ENCODE peak calls at places on chromosomes 11 and 22, in seven cellular contexts. One of them, this sample, is unnamed.

GRCh38 chr11:9473408-9473807 is 12.6 kb downstream of the ZNF143 start:
- DNase-seq in astrocyte: no peak
- DNase-seq in astrocyte of the spinal cord: no peak
- DNase-seq in psoas muscle: no peak
- DNase-seq in lower lobe of right lung: no peak
- DNase-seq in A549: no peak
- DNase-seq in hepatocyte: no peak
- DNase-seq in this sample: no peak

GRCh38 chr11:64448599-64449380 is 89.8 kb downstream of the RPS6KA4 start:
- DNase-seq in hepatocyte: peak; percentile 92
- DNase-seq in astrocyte of the spinal cord: peak; percentile 55
- DNase-seq in A549: peak; percentile 87
- DNase-seq in astrocyte: peak; percentile 22
- DNase-seq in lower lobe of right lung: peak; percentile 89
- DNase-seq in psoas muscle: peak; percentile 81
- DNase-seq in this sample: no peak

GRCh38 chr11:86671386-86672006 is 920 bp downstream of the ME3 start:
- DNase-seq in hepatocyte: peak; percentile 51
- DNase-seq in astrocyte of the spinal cord: peak; percentile 33
- DNase-seq in psoas muscle: peak; percentile 84
- DNase-seq in astrocyte: no peak
- DNase-seq in lower lobe of right lung: peak; percentile 74
- DNase-seq in A549: peak; percentile 44
- DNase-seq in this sample: no peak

GRCh38 chr11:35105319-35106063 is 33.5 kb upstream of the CD44 start:
- DNase-seq in lower lobe of right lung: no peak
- DNase-seq in hepatocyte: no peak
- DNase-seq in A549: no peak
- DNase-seq in astrocyte: peak; percentile 50
- DNase-seq in psoas muscle: no peak
- DNase-seq in astrocyte of the spinal cord: no peak
- DNase-seq in this sample: no peak

GRCh38 chr22:28793976-28794584 is 6.3 kb downstream of the XBP1 start:
- DNase-seq in astrocyte of the spinal cord: no peak
- DNase-seq in psoas muscle: no peak
- DNase-seq in A549: no peak
- DNase-seq in astrocyte: no peak
- DNase-seq in hepatocyte: no peak
- DNase-seq in lower lobe of right lung: no peak
- DNase-seq in this sample: no peak

GRCh38 chr22:49719046-49719445 is 108.6 kb downstream of the BRD1 start:
- DNase-seq in hepatocyte: no peak
- DNase-seq in astrocyte: no peak
- DNase-seq in lower lobe of right lung: no peak
- DNase-seq in astrocyte of the spinal cord: no peak
- DNase-seq in A549: no peak
- DNase-seq in psoas muscle: no peak
- DNase-seq in this sample: no peak

GRCh38 chr11:57410287-57410686 is 16.6 kb downstream of the SLC43A3 start:
- DNase-seq in A549: no peak
- DNase-seq in hepatocyte: no peak
- DNase-seq in astrocyte of the spinal cord: peak; percentile 87
- DNase-seq in lower lobe of right lung: no peak
- DNase-seq in psoas muscle: no peak
- DNase-seq in astrocyte: peak; percentile 88
- DNase-seq in this sample: no peak

GRCh38 chr11:64101461-64101860 is 64.5 kb downstream of the MACROD1 start:
- DNase-seq in lower lobe of right lung: no peak
- DNase-seq in astrocyte of the spinal cord: no peak
- DNase-seq in A549: no peak
- DNase-seq in hepatocyte: no peak
- DNase-seq in psoas muscle: no peak
- DNase-seq in astrocyte: no peak
- DNase-seq in this sample: no peak

GRCh38 chr11:12076840-12077534 is 33.4 kb upstream of the MICAL2 start:
- DNase-seq in psoas muscle: no peak
- DNase-seq in A549: peak; percentile 53
- DNase-seq in astrocyte: no peak
- DNase-seq in lower lobe of right lung: no peak
- DNase-seq in astrocyte of the spinal cord: no peak
- DNase-seq in hepatocyte: no peak
- DNase-seq in this sample: no peak

GRCh38 chr22:17257578-17257977 is 38.3 kb upstream of the ADA2 start:
- DNase-seq in astrocyte: no peak
- DNase-seq in hepatocyte: no peak
- DNase-seq in astrocyte of the spinal cord: no peak
- DNase-seq in A549: no peak
- DNase-seq in psoas muscle: no peak
- DNase-seq in lower lobe of right lung: no peak
- DNase-seq in this sample: no peak

GRCh38 chr22:40517631-40518030 is 118.9 kb downstream of the MRTFA start:
- DNase-seq in psoas muscle: no peak
- DNase-seq in hepatocyte: no peak
- DNase-seq in astrocyte: no peak
- DNase-seq in A549: no peak
- DNase-seq in astrocyte of the spinal cord: no peak
- DNase-seq in lower lobe of right lung: no peak
- DNase-seq in this sample: no peak

GRCh38 chr22:40519284-40519947 is 117.1 kb downstream of the MRTFA start:
- DNase-seq in psoas muscle: no peak
- DNase-seq in hepatocyte: peak; percentile 18
- DNase-seq in lower lobe of right lung: no peak
- DNase-seq in astrocyte: no peak
- DNase-seq in A549: no peak
- DNase-seq in astrocyte of the spinal cord: no peak
- DNase-seq in this sample: no peak

GRCh38 chr22:40520562-40520961 is 116.0 kb downstream of the MRTFA start:
- DNase-seq in astrocyte: no peak
- DNase-seq in psoas muscle: no peak
- DNase-seq in lower lobe of right lung: no peak
- DNase-seq in hepatocyte: no peak
- DNase-seq in A549: no peak
- DNase-seq in astrocyte of the spinal cord: no peak
- DNase-seq in this sample: no peak

GRCh38 chr22:40519948-40520331 is 116.6 kb downstream of the MRTFA start:
- DNase-seq in astrocyte: no peak
- DNase-seq in lower lobe of right lung: no peak
- DNase-seq in astrocyte of the spinal cord: no peak
- DNase-seq in psoas muscle: no peak
- DNase-seq in A549: no peak
- DNase-seq in hepatocyte: no peak
- DNase-seq in this sample: no peak

GRCh38 chr22:40518840-40519239 is 117.7 kb downstream of the MRTFA start:
- DNase-seq in hepatocyte: no peak
- DNase-seq in astrocyte: no peak
- DNase-seq in astrocyte of the spinal cord: no peak
- DNase-seq in A549: no peak
- DNase-seq in lower lobe of right lung: no peak
- DNase-seq in psoas muscle: no peak
- DNase-seq in this sample: no peak
- TF ChIP-seq CTCF in hepatocyte: no peak
- TF ChIP-seq CTCF in astrocyte: no peak
- TF ChIP-seq CTCF in astrocyte of the spinal cord: no peak
- TF ChIP-seq CTCF in A549: no peak
- TF ChIP-seq CTCF in lower lobe of right lung: no peak
- TF ChIP-seq CTCF in psoas muscle: no peak
- TF ChIP-seq CTCF in this sample: no peak

GRCh38 chr11:111913031-111913861 is 712 bp downstream of the HSPB2 start:
- DNase-seq in astrocyte of the spinal cord: no peak
- DNase-seq in hepatocyte: no peak
- DNase-seq in astrocyte: no peak
- DNase-seq in psoas muscle: no peak
- DNase-seq in A549: no peak
- DNase-seq in lower lobe of right lung: no peak
- DNase-seq in this sample: no peak

GRCh38 chr11:111911563-111912401 is at the start of gene CRYAB:
- DNase-seq in astrocyte of the spinal cord: peak; percentile 49
- DNase-seq in hepatocyte: peak; percentile 88
- DNase-seq in psoas muscle: peak; percentile 93
- DNase-seq in astrocyte: peak; percentile 83
- DNase-seq in A549: no peak
- DNase-seq in lower lobe of right lung: peak; percentile 78
- DNase-seq in this sample: peak; percentile 36

GRCh38 chr11:111916768-111917167 is 1.9 kb upstream of the C11orf52 start:
- DNase-seq in hepatocyte: no peak
- DNase-seq in A549: no peak
- DNase-seq in lower lobe of right lung: no peak
- DNase-seq in astrocyte of the spinal cord: no peak
- DNase-seq in astrocyte: no peak
- DNase-seq in psoas muscle: no peak
- DNase-seq in this sample: no peak

GRCh38 chr11:111912535-111912934 is at the start of gene HSPB2:
- DNase-seq in A549: no peak
- DNase-seq in astrocyte of the spinal cord: no peak
- DNase-seq in hepatocyte: no peak
- DNase-seq in lower lobe of right lung: no peak
- DNase-seq in psoas muscle: peak; percentile 52
- DNase-seq in astrocyte: no peak
- DNase-seq in this sample: no peak

GRCh38 chr11:111913997-111914396 is 1.5 kb downstream of the HSPB2 start:
- DNase-seq in astrocyte of the spinal cord: peak; percentile 57
- DNase-seq in astrocyte: peak; percentile 64
- DNase-seq in psoas muscle: peak; percentile 51
- DNase-seq in lower lobe of right lung: no peak
- DNase-seq in hepatocyte: no peak
- DNase-seq in A549: no peak
- DNase-seq in this sample: no peak
- H3K4me3 ChIP-seq in astrocyte of the spinal cord: no peak overlapping the region
- H3K4me3 ChIP-seq in astrocyte: no peak overlapping the region
- H3K4me3 ChIP-seq in psoas muscle: peak overlapping the region; percentile 82
- H3K4me3 ChIP-seq in lower lobe of right lung: peak overlapping the region; percentile 59
- H3K4me3 ChIP-seq in hepatocyte: no peak overlapping the region
- H3K4me3 ChIP-seq in A549: no peak overlapping the region
- H3K4me3 ChIP-seq in this sample: no peak overlapping the region

DNA sequence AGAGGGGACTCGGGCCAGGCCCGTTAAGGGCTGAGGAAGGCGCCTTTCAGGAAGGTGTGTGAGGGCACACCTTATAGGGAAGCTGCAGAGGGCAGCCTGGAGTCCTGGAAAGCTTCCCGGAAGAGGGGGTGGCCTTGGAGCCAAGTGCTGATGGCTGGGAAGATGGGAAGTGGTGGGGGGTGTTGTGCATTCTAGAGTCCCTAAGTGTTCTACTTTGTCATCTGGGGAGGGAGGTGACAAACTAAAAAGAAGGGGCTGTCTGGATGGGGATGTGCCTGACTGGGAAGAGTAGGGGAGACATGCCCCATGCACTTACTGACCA is 6.8 kb downstream of the ZDHHC8 start:
- DNase-seq in psoas muscle: no peak
- DNase-seq in hepatocyte: no peak
- DNase-seq in lower lobe of right lung: no peak
- DNase-seq in astrocyte: no peak
- DNase-seq in astrocyte of the spinal cord: no peak
- DNase-seq in A549: no peak
- DNase-seq in this sample: no peak
- TF ChIP-seq CTCF in psoas muscle: no peak
- TF ChIP-seq CTCF in hepatocyte: no peak
- TF ChIP-seq CTCF in lower lobe of right lung: no peak
- TF ChIP-seq CTCF in astrocyte: no peak
- TF ChIP-seq CTCF in astrocyte of the spinal cord: no peak
- TF ChIP-seq CTCF in A549: no peak
- TF ChIP-seq CTCF in this sample: no peak

DNA sequence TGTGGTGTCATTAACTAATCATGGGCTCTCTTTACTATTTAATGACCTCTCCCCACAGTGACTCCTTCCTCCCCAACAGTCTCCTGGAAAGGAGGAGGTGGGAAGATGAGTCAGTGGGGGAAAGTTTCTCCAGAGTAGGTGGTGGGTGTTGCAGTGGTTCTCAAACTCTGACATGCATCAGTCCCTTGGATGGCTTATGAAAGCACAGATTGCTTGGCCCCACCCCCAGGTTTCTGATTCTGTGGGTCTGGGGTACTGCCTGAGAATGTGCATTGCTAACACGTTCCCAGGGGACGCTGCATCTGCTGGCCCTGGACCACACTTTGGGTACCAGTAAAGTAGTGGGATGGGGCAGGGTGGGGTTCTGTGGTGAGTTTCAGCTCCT is 9.8 kb downstream of the CD82 start:
- DNase-seq in A549: no peak
- DNase-seq in astrocyte: peak; percentile 72
- DNase-seq in lower lobe of right lung: no peak
- DNase-seq in psoas muscle: no peak
- DNase-seq in astrocyte of the spinal cord: peak; percentile 54
- DNase-seq in hepatocyte: no peak
- DNase-seq in this sample: no peak
- H3K4me3 ChIP-seq in A549: no peak overlapping the region
- H3K4me3 ChIP-seq in astrocyte: peak overlapping the region; percentile 14
- H3K4me3 ChIP-seq in lower lobe of right lung: no peak overlapping the region
- H3K4me3 ChIP-seq in psoas muscle: no peak overlapping the region
- H3K4me3 ChIP-seq in astrocyte of the spinal cord: no peak overlapping the region
- H3K4me3 ChIP-seq in hepatocyte: no peak overlapping the region
- H3K4me3 ChIP-seq in this sample: no peak overlapping the region

GRCh38 chr22:19978748-19979147 is 37.1 kb upstream of the TXNRD2 start:
- DNase-seq in psoas muscle: no peak
- DNase-seq in hepatocyte: no peak
- DNase-seq in A549: no peak
- DNase-seq in lower lobe of right lung: no peak
- DNase-seq in astrocyte of the spinal cord: no peak
- DNase-seq in astrocyte: no peak
- DNase-seq in this sample: no peak
- TF ChIP-seq CTCF in psoas muscle: no peak
- TF ChIP-seq CTCF in hepatocyte: no peak
- TF ChIP-seq CTCF in A549: no peak
- TF ChIP-seq CTCF in lower lobe of right lung: no peak
- TF ChIP-seq CTCF in astrocyte of the spinal cord: no peak
- TF ChIP-seq CTCF in astrocyte: no peak
- TF ChIP-seq CTCF in this sample: no peak

GRCh38 chr22:41952713-41953112 is 763 bp downstream of the SMIM45 start:
- DNase-seq in psoas muscle: no peak
- DNase-seq in astrocyte of the spinal cord: no peak
- DNase-seq in A549: no peak
- DNase-seq in astrocyte: no peak
- DNase-seq in hepatocyte: no peak
- DNase-seq in lower lobe of right lung: no peak
- DNase-seq in this sample: no peak

GRCh38 chr22:41963453-41964105 is 5.7 kb upstream of the SEPTIN3 start:
- DNase-seq in astrocyte: peak; percentile 58
- DNase-seq in psoas muscle: no peak
- DNase-seq in astrocyte of the spinal cord: peak; percentile 46
- DNase-seq in lower lobe of right lung: peak; percentile 67
- DNase-seq in A549: no peak
- DNase-seq in hepatocyte: no peak
- DNase-seq in this sample: no peak

GRCh38 chr22:41957941-41958556 is 6.1 kb downstream of the SMIM45 start:
- DNase-seq in lower lobe of right lung: no peak
- DNase-seq in astrocyte: no peak
- DNase-seq in A549: no peak
- DNase-seq in astrocyte of the spinal cord: no peak
- DNase-seq in psoas muscle: no peak
- DNase-seq in hepatocyte: no peak
- DNase-seq in this sample: no peak
- H3K4me3 ChIP-seq in lower lobe of right lung: peak overlapping the region; percentile 36
- H3K4me3 ChIP-seq in astrocyte: no peak overlapping the region
- H3K4me3 ChIP-seq in A549: no peak overlapping the region
- H3K4me3 ChIP-seq in astrocyte of the spinal cord: no peak overlapping the region
- H3K4me3 ChIP-seq in psoas muscle: peak overlapping the region; percentile 41
- H3K4me3 ChIP-seq in hepatocyte: no peak overlapping the region
- H3K4me3 ChIP-seq in this sample: no peak overlapping the region

GRCh38 chr11:77619576-77620198 is 17.9 kb downstream of the CLNS1A start:
- DNase-seq in astrocyte: peak; percentile 19
- DNase-seq in lower lobe of right lung: no peak
- DNase-seq in hepatocyte: peak; percentile 79
- DNase-seq in A549: peak; percentile 12
- DNase-seq in astrocyte of the spinal cord: peak; percentile 58
- DNase-seq in psoas muscle: no peak
- DNase-seq in this sample: no peak
- TF ChIP-seq CTCF in astrocyte: peak; percentile 82
- TF ChIP-seq CTCF in lower lobe of right lung: peak; percentile 72
- TF ChIP-seq CTCF in hepatocyte: peak; percentile 73
- TF ChIP-seq CTCF in A549: peak; percentile 84
- TF ChIP-seq CTCF in astrocyte of the spinal cord: peak; percentile 68
- TF ChIP-seq CTCF in psoas muscle: peak; percentile 70
- TF ChIP-seq CTCF in this sample: peak; percentile 66

This sample was measured in HFF-Myc.